ENCODE peak calls at places on chromosomes 13 and 19, in six cellular contexts. One of them, this sample, is unnamed.

GRCh38 chr19:15506074-15506565 is 2.2 kb upstream of the CYP4F22 start:
- DNase-seq in H1: no peak
- DNase-seq in GM23248: no peak
- DNase-seq in H7: no peak
- DNase-seq in AG04449: no peak
- DNase-seq in fibroblast of lung: no peak
- DNase-seq in this sample: no peak

GRCh38 chr19:47331931-47332547 is at the start of gene C5AR2:
- DNase-seq in AG04449: no peak
- DNase-seq in H7: no peak
- DNase-seq in fibroblast of lung: no peak
- DNase-seq in H1: no peak
- DNase-seq in GM23248: peak; percentile 61
- DNase-seq in this sample: no peak

GRCh38 chr19:38277549-38277948 is 13.2 kb downstream of the SPINT2 start:
- DNase-seq in GM23248: peak; percentile 70
- DNase-seq in fibroblast of lung: peak; percentile 68
- DNase-seq in H1: no peak
- DNase-seq in H7: no peak
- DNase-seq in AG04449: no peak
- DNase-seq in this sample: no peak

GRCh38 chr13:105414639-105415038 is 1120.8 kb downstream of the EFNB2 start:
- DNase-seq in H7: no peak
- DNase-seq in GM23248: no peak
- DNase-seq in H1: no peak
- DNase-seq in fibroblast of lung: no peak
- DNase-seq in AG04449: no peak
- DNase-seq in this sample: no peak

GRCh38 chr19:13057147-13057572 is 45.5 kb downstream of the LYL1 start:
- DNase-seq in AG04449: no peak
- DNase-seq in H1: no peak
- DNase-seq in fibroblast of lung: no peak
- DNase-seq in GM23248: no peak
- DNase-seq in H7: peak; percentile 71
- DNase-seq in this sample: no peak

GRCh38 chr13:44626176-44626575 is 50.0 kb upstream of the TSC22D1 start:
- DNase-seq in H7: no peak
- DNase-seq in GM23248: no peak
- DNase-seq in H1: no peak
- DNase-seq in AG04449: no peak
- DNase-seq in fibroblast of lung: no peak
- DNase-seq in this sample: no peak

GRCh38 chr13:64480206-64480605 is 2749.9 kb downstream of the PCDH9 start:
- DNase-seq in H1: no peak
- DNase-seq in GM23248: no peak
- DNase-seq in H7: no peak
- DNase-seq in AG04449: no peak
- DNase-seq in fibroblast of lung: no peak
- DNase-seq in this sample: no peak

GRCh38 chr13:23969672-23970071 is 72.4 kb upstream of the C1QTNF9B start:
- DNase-seq in H7: no peak
- DNase-seq in GM23248: peak; percentile 30
- DNase-seq in fibroblast of lung: peak; percentile 35
- DNase-seq in AG04449: no peak
- DNase-seq in H1: no peak
- DNase-seq in this sample: no peak

GRCh38 chr13:76667551-76667950 is 218.7 kb downstream of the KCTD12 start:
- DNase-seq in GM23248: peak; percentile 82
- DNase-seq in fibroblast of lung: peak; percentile 87
- DNase-seq in H7: no peak
- DNase-seq in AG04449: peak; percentile 9
- DNase-seq in H1: no peak
- DNase-seq in this sample: peak; percentile 27

GRCh38 chr19:51440052-51440451 is 18.2 kb downstream of the SIGLEC8 start:
- DNase-seq in H7: no peak
- DNase-seq in AG04449: no peak
- DNase-seq in H1: no peak
- DNase-seq in fibroblast of lung: no peak
- DNase-seq in GM23248: no peak
- DNase-seq in this sample: no peak

GRCh38 chr13:30222253-30222652 is 85.1 kb downstream of the KATNAL1 start:
- DNase-seq in H1: no peak
- DNase-seq in H7: no peak
- DNase-seq in AG04449: no peak
- DNase-seq in fibroblast of lung: no peak
- DNase-seq in GM23248: peak; percentile 2
- DNase-seq in this sample: no peak

GRCh38 chr13:43191561-43191960 is 168.2 kb downstream of the DNAJC15 start:
- DNase-seq in H7: no peak
- DNase-seq in fibroblast of lung: no peak
- DNase-seq in GM23248: no peak
- DNase-seq in AG04449: no peak
- DNase-seq in H1: no peak
- DNase-seq in this sample: no peak

GRCh38 chr19:33828266-33829075 is 31.8 kb downstream of the KCTD15 start:
- DNase-seq in GM23248: no peak
- DNase-seq in fibroblast of lung: no peak
- DNase-seq in AG04449: no peak
- DNase-seq in H7: no peak
- DNase-seq in H1: no peak
- DNase-seq in this sample: no peak

GRCh38 chr19:46975011-46975917 is 44.4 kb upstream of the NPAS1 start:
- DNase-seq in H1: no peak
- DNase-seq in AG04449: no peak
- DNase-seq in fibroblast of lung: no peak
- DNase-seq in GM23248: no peak
- DNase-seq in H7: no peak
- DNase-seq in this sample: no peak

GRCh38 chr13:71808708-71809107 is 58.3 kb downstream of the DACH1 start:
- DNase-seq in H1: no peak
- DNase-seq in GM23248: no peak
- DNase-seq in fibroblast of lung: no peak
- DNase-seq in H7: no peak
- DNase-seq in AG04449: no peak
- DNase-seq in this sample: no peak

GRCh38 chr13:50318887-50319286 is 303.6 kb downstream of the KCNRG start:
- DNase-seq in AG04449: no peak
- DNase-seq in GM23248: no peak
- DNase-seq in fibroblast of lung: no peak
- DNase-seq in H7: no peak
- DNase-seq in H1: no peak
- DNase-seq in this sample: peak; percentile 37

GRCh38 chr19:18875726-18876125 is 20.2 kb downstream of the CERS1 start:
- DNase-seq in H7: no peak
- DNase-seq in fibroblast of lung: peak; percentile 47
- DNase-seq in H1: no peak
- DNase-seq in AG04449: peak; percentile 12
- DNase-seq in GM23248: peak; percentile 44
- DNase-seq in this sample: no peak

GRCh38 chr19:8615022-8615421 is 4.5 kb upstream of the ADAMTS10 start:
- DNase-seq in fibroblast of lung: no peak
- DNase-seq in H1: no peak
- DNase-seq in H7: no peak
- DNase-seq in AG04449: no peak
- DNase-seq in GM23248: peak; percentile 55
- DNase-seq in this sample: no peak

GRCh38 chr13:27004389-27004788 is 167.2 kb downstream of the USP12 start:
- DNase-seq in fibroblast of lung: no peak
- DNase-seq in GM23248: no peak
- DNase-seq in H1: no peak
- DNase-seq in H7: no peak
- DNase-seq in AG04449: no peak
- DNase-seq in this sample: no peak

GRCh38 chr19:38713227-38713649 is 31.0 kb downstream of the CAPN12 start:
- DNase-seq in AG04449: no peak
- DNase-seq in H7: no peak
- DNase-seq in fibroblast of lung: peak; percentile 95
- DNase-seq in GM23248: no peak
- DNase-seq in H1: no peak
- DNase-seq in this sample: no peak

GRCh38 chr13:78299832-78300623 is 303.3 kb downstream of the POU4F1 start:
- DNase-seq in H1: no peak
- DNase-seq in H7: no peak
- DNase-seq in AG04449: no peak
- DNase-seq in fibroblast of lung: no peak
- DNase-seq in GM23248: no peak
- DNase-seq in this sample: no peak

GRCh38 chr19:39032164-39032918 is at the start of gene FBXO27:
- DNase-seq in fibroblast of lung: no peak
- DNase-seq in GM23248: peak; percentile 32
- DNase-seq in AG04449: no peak
- DNase-seq in H7: peak; percentile 92
- DNase-seq in H1: peak; percentile 86
- DNase-seq in this sample: peak; percentile 8

GRCh38 chr19:48999481-49000325 is 6.0 kb downstream of the RUVBL2 start:
- DNase-seq in H7: peak; percentile 86
- DNase-seq in GM23248: peak; percentile 91
- DNase-seq in fibroblast of lung: peak; percentile 64
- DNase-seq in AG04449: no peak
- DNase-seq in H1: peak; percentile 88
- DNase-seq in this sample: peak; percentile 67

GRCh38 chr13:99086869-99087129 is 108.9 kb upstream of the DOCK9 start:
- DNase-seq in fibroblast of lung: peak; percentile 25
- DNase-seq in H7: no peak
- DNase-seq in H1: no peak
- DNase-seq in GM23248: no peak
- DNase-seq in AG04449: no peak
- DNase-seq in this sample: no peak

GRCh38 chr19:6211632-6212402 is 68.0 kb downstream of the MLLT1 start:
- DNase-seq in H7: peak; percentile 59
- DNase-seq in fibroblast of lung: no peak
- DNase-seq in AG04449: no peak
- DNase-seq in H1: no peak
- DNase-seq in GM23248: no peak
- DNase-seq in this sample: no peak

GRCh38 chr19:2740314-2740656 is 468 bp upstream of the SLC39A3 start:
- DNase-seq in H7: no peak
- DNase-seq in fibroblast of lung: no peak
- DNase-seq in AG04449: no peak
- DNase-seq in GM23248: no peak
- DNase-seq in H1: no peak
- DNase-seq in this sample: no peak

GRCh38 chr19:52646571-52647222 is 8.5 kb upstream of the ZNF83 start:
- DNase-seq in GM23248: no peak
- DNase-seq in fibroblast of lung: peak; percentile 17
- DNase-seq in AG04449: no peak
- DNase-seq in H1: no peak
- DNase-seq in H7: no peak
- DNase-seq in this sample: peak; percentile 70

DNA sequence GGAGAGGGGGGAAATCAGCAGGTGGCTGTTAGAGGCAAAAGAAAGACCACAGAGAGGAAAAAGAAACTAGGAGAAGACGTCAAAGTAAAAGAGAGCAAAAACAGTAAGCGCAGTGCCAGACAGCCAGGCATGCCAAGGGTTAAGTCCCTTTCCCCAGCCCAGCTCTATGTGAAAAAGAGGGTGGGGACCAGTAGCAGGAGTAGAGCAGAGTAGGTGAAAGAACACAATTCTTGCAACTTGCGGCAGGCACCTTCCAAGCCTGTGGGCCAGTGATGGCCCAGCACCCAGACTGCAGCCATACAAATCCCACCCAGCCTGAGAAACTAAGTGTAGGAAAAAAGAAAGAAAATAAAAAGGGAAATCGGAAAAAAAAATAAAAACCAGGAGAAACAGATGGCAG is 64.2 kb upstream of the ZNF85 start:
- DNase-seq in H1: peak; percentile 52
- DNase-seq in GM23248: no peak
- DNase-seq in fibroblast of lung: no peak
- DNase-seq in H7: no peak
- DNase-seq in AG04449: no peak
- DNase-seq in this sample: no peak
- H3K4me3 ChIP-seq in H1: no peak overlapping the region
- H3K4me3 ChIP-seq in GM23248: no peak overlapping the region
- H3K4me3 ChIP-seq in fibroblast of lung: no peak overlapping the region
- H3K4me3 ChIP-seq in H7: no peak overlapping the region
- H3K4me3 ChIP-seq in AG04449: no peak overlapping the region
- H3K4me3 ChIP-seq in this sample: no peak overlapping the region

DNA sequence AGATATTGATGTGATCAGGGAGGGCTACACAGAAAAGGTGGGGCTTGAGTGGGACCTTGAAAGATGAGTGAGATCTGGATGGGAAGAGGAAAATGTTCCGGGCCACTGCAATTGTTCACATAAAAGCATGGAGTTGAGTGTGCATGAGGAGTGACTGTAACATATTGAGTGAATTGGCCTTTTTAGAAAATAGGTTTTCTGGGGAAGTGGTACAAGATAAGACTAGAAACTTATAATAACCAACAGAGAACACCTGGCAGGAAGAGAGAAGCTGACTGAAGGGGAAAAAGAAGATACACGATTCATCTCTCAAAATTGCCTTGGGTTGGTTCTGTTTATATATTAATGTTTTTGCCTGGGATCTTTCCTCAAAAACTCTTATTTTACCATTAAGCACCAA is 32.2 kb downstream of the SLC10A2 start:
- DNase-seq in H1: no peak
- DNase-seq in AG04449: no peak
- DNase-seq in GM23248: no peak
- DNase-seq in H7: no peak
- DNase-seq in fibroblast of lung: no peak
- DNase-seq in this sample: no peak
- H3K4me3 ChIP-seq in H1: no peak overlapping the region
- H3K4me3 ChIP-seq in AG04449: no peak overlapping the region
- H3K4me3 ChIP-seq in GM23248: no peak overlapping the region
- H3K4me3 ChIP-seq in H7: no peak overlapping the region
- H3K4me3 ChIP-seq in fibroblast of lung: no peak overlapping the region
- H3K4me3 ChIP-seq in this sample: no peak overlapping the region

DNA sequence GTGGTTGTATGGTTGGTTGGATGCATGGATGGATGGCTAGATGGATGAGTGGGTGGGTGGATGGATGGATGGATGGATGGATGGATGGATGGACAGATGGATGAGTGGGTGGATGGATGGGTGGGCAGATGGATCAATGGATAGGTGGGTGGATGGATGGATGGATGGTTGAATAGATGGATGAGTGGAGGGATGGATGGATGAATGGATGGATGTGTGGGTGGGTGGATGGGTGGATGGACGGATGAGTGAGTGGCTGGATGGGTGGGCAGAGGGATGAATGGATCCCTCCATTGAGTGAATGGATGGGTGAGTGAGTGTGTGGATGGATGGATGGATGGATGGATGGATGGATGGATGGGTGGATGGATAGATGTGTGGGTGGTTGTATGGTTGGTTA is 9.0 kb upstream of the NMRK2 start:
- DNase-seq in H7: no peak
- DNase-seq in GM23248: no peak
- DNase-seq in H1: no peak
- DNase-seq in fibroblast of lung: no peak
- DNase-seq in AG04449: no peak
- DNase-seq in this sample: no peak
- H3K4me3 ChIP-seq in H7: no peak overlapping the region
- H3K4me3 ChIP-seq in GM23248: no peak overlapping the region
- H3K4me3 ChIP-seq in H1: no peak overlapping the region
- H3K4me3 ChIP-seq in fibroblast of lung: no peak overlapping the region
- H3K4me3 ChIP-seq in AG04449: no peak overlapping the region
- H3K4me3 ChIP-seq in this sample: no peak overlapping the region

DNA sequence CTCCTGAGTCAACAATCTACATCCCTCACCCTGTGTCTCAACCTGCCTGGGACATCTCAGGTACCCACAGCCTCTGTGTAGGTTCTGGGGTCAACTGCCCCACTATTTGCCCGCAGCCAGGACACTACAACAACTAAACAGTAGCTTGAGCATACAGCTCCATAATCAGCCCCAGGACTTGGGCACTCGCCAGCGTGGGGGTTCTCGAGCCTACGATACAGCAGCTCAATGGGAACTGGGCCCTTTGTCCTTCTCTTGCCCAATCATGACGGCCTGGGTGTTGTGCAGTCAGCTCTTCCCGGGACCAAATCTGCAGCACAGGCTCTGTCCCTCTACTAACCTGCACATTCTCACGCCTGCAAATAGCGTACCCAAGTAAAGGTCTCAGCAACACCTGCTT is 1.3 kb downstream of the ZNF180 start:
- DNase-seq in H1: no peak
- DNase-seq in fibroblast of lung: no peak
- DNase-seq in AG04449: no peak
- DNase-seq in GM23248: no peak
- DNase-seq in H7: no peak
- DNase-seq in this sample: no peak
- H3K4me3 ChIP-seq in H1: peak overlapping the region; percentile 90
- H3K4me3 ChIP-seq in fibroblast of lung: peak overlapping the region; percentile 94
- H3K4me3 ChIP-seq in AG04449: peak overlapping the region; percentile 96
- H3K4me3 ChIP-seq in GM23248: peak overlapping the region; percentile 98
- H3K4me3 ChIP-seq in H7: no peak overlapping the region
- H3K4me3 ChIP-seq in this sample: peak overlapping the region; percentile 81